ENCODE peak calls at places on chromosomes 12 and 14, in four cellular contexts. N, B, Q and X are unnamed samples.

GRCh38 chr12:123387508-123388217 is 3.7 kb downstream of the KMT5A start:
- DNase-seq in B (no peak), N (no peak), Q (no peak), X (no peak)

GRCh38 chr12:93777249-93777648 is 100.1 kb downstream of the CRADD start:
- DNase-seq in Q (no peak), N (no peak), B (no peak), X (no peak)

GRCh38 chr14:51094282-51094821 is 553 bp downstream of the TRIM9 start:
- DNase-seq in Q (no peak), N (no peak), B (peak; percentile 62), X (no peak)

GRCh38 chr12:38508246-38508645 is 191.7 kb downstream of the ALG10B start:
- DNase-seq in B (peak; percentile 37), N (no peak), Q (no peak), X (no peak)

GRCh38 chr12:107330901-107331431 is 237.6 kb upstream of the CRY1 start:
- DNase-seq in Q (no peak), B (no peak), N (no peak), X (no peak)

GRCh38 chr14:91116913-91117588 is 3.2 kb downstream of the DGLUCY start:
- DNase-seq in N (no peak), Q (no peak), B (no peak), X (no peak)

GRCh38 chr12:46268349-46268616 is 560 bp downstream of the SLC38A1 start:
- DNase-seq in B (peak; percentile 67), N (no peak), Q (no peak), X (no peak)

GRCh38 chr12:20314325-20314724 is 54.0 kb upstream of the PDE3A start:
- DNase-seq in Q (no peak), N (no peak), B (no peak), X (no peak)

GRCh38 chr12:123471374-123472068 is 13.6 kb downstream of the SNRNP35 start:
- DNase-seq in N (no peak), B (no peak), Q (no peak), X (peak; percentile 68)

GRCh38 chr12:63964301-63964700 is 119.8 kb downstream of the SRGAP1 start:
- DNase-seq in Q (no peak), B (no peak), N (no peak), X (no peak)

GRCh38 chr12:114213055-114213561 is 192.8 kb downstream of the TBX5 start:
- DNase-seq in B (no peak), Q (no peak), N (no peak), X (no peak)

GRCh38 chr12:43758247-43758727 is 303 bp downstream of the PUS7L start:
- DNase-seq in Q (peak; percentile 39), B (peak; percentile 66), N (peak; percentile 45), X (no peak)

GRCh38 chr12:43407816-43408645 is 144.0 kb downstream of the ADAMTS20 start:
- DNase-seq in B (no peak), N (no peak), Q (no peak), X (no peak)

GRCh38 chr14:63551338-63551737 is 8.2 kb upstream of the PPP2R5E start:
- DNase-seq in B (no peak), Q (no peak), N (no peak), X (no peak)

GRCh38 chr12:54437243-54437642 is 18.2 kb upstream of the ITGA5 start:
- DNase-seq in Q (no peak), N (no peak), B (no peak), X (no peak)

GRCh38 chr14:95918466-95918865 is 41.8 kb downstream of the TUNAR start:
- DNase-seq in N (no peak), B (no peak), Q (no peak), X (no peak)

GRCh38 chr12:26088999-26089398 is 35.8 kb downstream of the BHLHE41 start:
- DNase-seq in N (no peak), Q (no peak), B (no peak), X (no peak)

GRCh38 chr14:71411280-71411595 is 504.0 kb downstream of the PCNX1 start:
- DNase-seq in B (no peak), Q (no peak), N (no peak), X (no peak)

GRCh38 chr14:77681196-77682157 is 26.3 kb downstream of the ALKBH1 start:
- DNase-seq in N (no peak), Q (peak; percentile 43), B (no peak), X (no peak)

GRCh38 chr12:132493482-132494178 is 3.7 kb downstream of the FBRSL1 start:
- DNase-seq in B (no peak), N (no peak), Q (no peak), X (peak; percentile 28)

GRCh38 chr12:4604684-4605193 is 42.7 kb downstream of the DYRK4 start:
- DNase-seq in B (peak; percentile 87), N (peak; percentile 82), Q (peak; percentile 86), X (peak; percentile 76)
- TF ChIP-seq CTCF in B (peak; percentile 99), N (peak; percentile 87), Q (peak; percentile 96), X (peak; percentile 99)

DNA sequence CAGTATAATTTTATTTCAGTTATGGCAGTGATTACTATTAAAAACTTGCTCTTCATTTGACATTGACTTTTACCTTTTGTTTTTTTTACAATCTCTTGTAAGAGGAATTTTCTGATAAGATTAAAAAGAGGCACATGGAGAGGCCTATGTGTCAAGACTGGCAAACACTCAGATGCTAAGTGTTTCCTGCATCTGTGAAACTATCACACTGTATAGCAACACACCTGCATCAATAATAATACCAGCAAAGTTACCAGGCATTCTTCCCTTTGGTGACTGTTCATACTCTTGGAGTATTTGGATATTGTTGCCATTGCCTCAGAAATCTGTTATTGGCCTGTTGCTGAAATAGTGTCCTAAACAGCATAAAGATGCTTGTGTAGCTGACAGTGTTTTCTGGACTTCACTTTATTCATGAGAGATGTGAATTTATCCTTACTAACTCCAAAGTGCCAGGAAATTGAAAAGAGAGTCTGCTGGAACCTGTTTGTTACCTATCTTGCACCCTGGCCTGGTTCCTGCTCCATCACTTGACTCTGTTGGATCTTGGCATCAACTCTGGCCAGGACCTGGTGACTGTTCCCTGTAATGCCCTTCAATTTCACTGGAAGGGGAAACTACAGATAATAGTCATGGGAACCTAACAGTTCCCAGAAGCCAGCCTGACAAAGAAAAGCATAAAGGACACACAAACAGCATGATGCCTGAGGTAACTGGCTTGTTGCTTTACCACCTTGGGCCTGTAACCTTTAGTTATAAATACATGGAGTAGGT is 19.8 kb downstream of the SLC16A7 start:
- DNase-seq in Q (no peak), N (no peak), B (no peak), X (peak; percentile 75)
- H3K27ac ChIP-seq in Q (no peak overlapping the region), N (peak overlapping the region; percentile 78), B (no peak overlapping the region), X (peak overlapping the region; percentile 89)

GRCh38 chr14:106200539-106201310 is 674.3 kb downstream of the TMEM121 start:
- DNase-seq in Q (no peak), B (no peak), N (no peak), X (no peak)

GRCh38 chr14:106204063-106204462 is 677.7 kb downstream of the TMEM121 start:
- DNase-seq in B (no peak), Q (no peak), N (no peak), X (no peak)

GRCh38 chr14:106203438-106203837 is 677.1 kb downstream of the TMEM121 start:
- DNase-seq in Q (no peak), N (no peak), B (no peak), X (no peak)

GRCh38 chr14:106207316-106207715 is 680.9 kb downstream of the TMEM121 start:
- DNase-seq in B (no peak), N (no peak), Q (no peak), X (no peak)

GRCh38 chr14:106201376-106201775 is 675.0 kb downstream of the TMEM121 start:
- DNase-seq in B (no peak), N (no peak), Q (no peak), X (no peak)
- H3K9me3 ChIP-seq in B (no peaks in the 10 kb centered on the region), N (no peaks in the 10 kb centered on the region), Q (no peaks in the 10 kb centered on the region), X (no peaks in the 10 kb centered on the region)

DNA sequence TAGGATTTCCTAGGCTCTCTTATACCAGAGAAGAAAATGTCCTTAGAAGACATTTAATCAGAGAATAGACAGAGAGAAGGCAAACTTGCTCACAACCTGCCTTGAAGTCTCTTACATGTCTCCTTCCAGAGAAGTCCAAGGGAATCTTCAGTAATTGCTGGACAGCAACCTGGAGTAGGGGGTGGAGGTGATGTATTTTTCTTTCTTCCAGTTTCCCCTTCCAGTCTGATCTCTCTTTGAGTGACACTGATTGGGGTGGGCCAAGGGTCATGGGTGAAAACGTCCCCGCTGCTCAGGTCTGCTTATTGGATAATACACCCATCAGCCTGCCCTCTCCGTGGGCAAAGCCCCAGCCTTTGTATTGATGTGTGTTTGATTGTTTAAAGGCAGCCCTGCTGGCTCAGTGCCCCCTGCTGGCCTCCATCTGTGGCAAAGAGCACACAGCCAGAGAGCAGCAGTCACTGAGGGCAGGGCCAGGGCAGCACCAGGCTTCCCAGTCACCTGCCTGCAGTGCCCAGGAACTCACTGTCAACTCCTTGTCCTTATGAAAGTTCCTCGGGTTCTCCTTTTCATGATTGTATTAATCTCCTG is 35.7 kb upstream of the ATP2A2 start:
- DNase-seq in B (peak; percentile 68), Q (peak; percentile 81), N (no peak), X (peak; percentile 77)
- TF ChIP-seq CTCF in B (peak; percentile 38), Q (peak; percentile 63), N (peak; percentile 3), X (peak; percentile 9)

DNA sequence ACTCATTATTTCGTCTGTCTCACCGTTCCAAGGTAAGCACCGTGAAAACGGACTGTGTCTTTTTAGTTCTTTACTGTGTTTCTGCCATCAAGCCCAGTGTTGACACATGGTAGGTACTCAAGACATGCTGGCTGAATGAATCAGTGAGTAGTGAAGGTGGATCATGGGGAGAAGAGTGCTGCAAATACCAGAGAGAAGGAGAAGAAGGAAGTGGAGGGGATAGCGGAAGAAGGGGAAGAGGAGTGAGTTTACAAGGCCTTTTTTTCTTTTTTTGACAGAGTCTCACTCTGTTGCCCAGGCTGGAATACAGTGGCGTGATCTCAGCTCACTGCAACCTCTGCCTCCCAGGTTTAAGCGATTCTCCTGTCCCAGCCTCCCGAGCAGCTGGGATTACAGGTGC is 54.6 kb downstream of the ETV6 start:
- DNase-seq in Q (no peak), B (no peak), N (no peak), X (no peak)
- H3K27ac ChIP-seq in Q (peak overlapping the region; percentile 67), B (no peak overlapping the region), N (no peak overlapping the region), X (no peak overlapping the region)

DNA sequence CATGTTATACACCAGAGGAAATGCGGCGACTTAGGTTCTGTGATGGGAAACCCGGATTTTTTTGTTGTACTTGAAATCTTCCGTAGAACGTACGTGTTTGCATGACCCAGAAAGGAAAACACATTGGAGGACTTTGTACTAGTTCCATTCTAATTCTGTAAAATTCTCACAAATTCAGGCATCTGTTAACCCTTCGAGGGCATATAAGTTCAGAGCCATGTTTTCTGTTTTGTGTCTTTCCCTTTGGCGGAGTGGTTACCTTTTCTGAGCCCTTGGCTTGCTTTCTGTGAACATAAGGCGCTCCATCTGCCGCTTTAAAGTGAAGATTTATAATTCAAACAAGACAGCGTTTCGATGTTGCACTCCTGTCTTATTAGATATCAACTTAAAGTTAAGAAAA is 34.2 kb downstream of the BICD1 start:
- DNase-seq in B (no peak), N (no peak), Q (no peak), X (no peak)
- H3K9me3 ChIP-seq in B (no peaks in the 10 kb centered on the region), N (no peaks in the 10 kb centered on the region), Q (no peaks in the 10 kb centered on the region), X (no peaks in the 10 kb centered on the region)

GRCh38 chr12:98955284-98955683 is 310.2 kb downstream of the APAF1 start:
- DNase-seq in Q (no peak), N (no peak), B (no peak), X (no peak)
- TF ChIP-seq CTCF in Q (no peak), N (no peak), B (no peak), X (peak; percentile 7)

DNA sequence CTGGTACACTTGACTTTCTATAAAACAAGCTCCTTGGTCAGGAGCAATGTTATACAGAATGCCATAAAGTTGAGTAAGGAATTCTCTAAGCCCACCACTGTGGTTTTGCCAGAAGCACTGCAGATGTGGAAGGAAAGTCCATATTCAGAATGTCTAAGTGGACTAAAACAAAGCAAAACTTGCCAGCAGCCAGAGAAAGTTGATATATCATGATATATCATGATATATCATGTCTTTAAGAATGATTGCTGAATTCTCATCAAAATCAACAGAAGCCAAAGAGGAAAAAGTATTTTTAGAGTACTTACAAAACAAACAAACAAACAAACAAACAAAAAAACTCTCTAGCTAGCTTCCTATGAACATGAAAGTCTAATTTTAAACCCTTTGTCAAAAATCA is 424.8 kb upstream of the OR4E1 start:
- DNase-seq in Q (no peak), N (no peak), B (no peak), X (no peak)
- H3K27ac ChIP-seq in Q (no peak overlapping the region), N (no peak overlapping the region), B (no peak overlapping the region), X (peak overlapping the region; percentile 59)